ENCODE peak calls at places on chromosomes 4 and X, in ten cellular contexts. A is transverse colon; R is heart right ventricle; G is CD8-positive, alpha-beta T cell; S is endodermal cell; W is lower lobe of right lung; C is colonic mucosa; U is left ventricle myocardium inferior; O is Caco-2; Z is upper lobe of right lung. B is an unnamed sample.

GRCh38 chr4:174398728-174399127 is 115.0 kb downstream of the CEP44 start:
- DNase-seq in A (no peak), R (no peak), G (no peak), S (no peak), W (no peak), C (no peak), U (no peak), O (no peak), Z (no peak), B (no peak)

GRCh38 chrX:112654871-112655270 is 24.9 kb downstream of the LHFPL1 start:
- DNase-seq in A (no peak), R (no peak), G (no peak), S (no peak), W (no peak), C (no peak), U (no peak), O (no peak), Z (no peak), B (no peak)

GRCh38 chrX:2401590-2402360 is 99.0 kb downstream of the DHRSX start:
- DNase-seq in A (no peak), R (peak; percentile 19), G (no peak), S (peak; percentile 79), W (no peak), C (no peak), U (peak; percentile 50), O (no peak), Z (no peak), B (peak; percentile 31)

GRCh38 chr4:72318771-72319170 is 250.2 kb downstream of the ADAMTS3 start:
- DNase-seq in A (no peak), R (no peak), G (no peak), S (no peak), W (no peak), C (no peak), U (no peak), O (no peak), Z (no peak), B (no peak)

GRCh38 chr4:112916868-112917267 is 132.6 kb upstream of the ANK2 start:
- DNase-seq in A (no peak), R (no peak), G (no peak), S (no peak), W (no peak), C (no peak), U (no peak), O (no peak), Z (no peak), B (no peak)

GRCh38 chr4:17468638-17469221 is 43.2 kb downstream of the QDPR start:
- DNase-seq in A (no peak), R (peak; percentile 15), G (no peak), S (peak; percentile 64), W (no peak), C (no peak), U (peak; percentile 20), O (peak; percentile 14), Z (no peak), B (no peak)

GRCh38 chr4:142596121-142596520 is 250.0 kb downstream of the INPP4B start:
- DNase-seq in A (no peak), R (no peak), G (no peak), S (no peak), W (no peak), C (no peak), U (no peak), O (no peak), Z (no peak), B (no peak)

GRCh38 chrX:2226906-2227656 is 273.7 kb downstream of the DHRSX start:
- DNase-seq in A (no peak), R (no peak), G (no peak), S (no peak), W (no peak), C (no peak), U (no peak), O (no peak), Z (no peak), B (no peak)

GRCh38 chrX:103398321-103398937 is 22.1 kb downstream of the BEX3 start:
- DNase-seq in A (no peak), R (no peak), G (no peak), S (no peak), W (no peak), C (no peak), U (no peak), O (peak; percentile 19), Z (no peak), B (no peak)

GRCh38 chr4:77449162-77449561 is 156.5 kb upstream of the CXCL13 start:
- DNase-seq in A (no peak), R (no peak), G (no peak), S (no peak), W (no peak), C (no peak), U (no peak), O (no peak), Z (no peak), B (no peak)

GRCh38 chr4:41241919-41242318 is 14.8 kb upstream of the UCHL1 start:
- DNase-seq in A (no peak), R (no peak), G (no peak), S (no peak), W (no peak), C (no peak), U (no peak), O (no peak), Z (no peak), B (no peak)

GRCh38 chrX:56804867-56805266 is 75.8 kb downstream of the NBDY start:
- DNase-seq in A (no peak), R (no peak), G (no peak), S (peak; percentile 10), W (no peak), C (no peak), U (no peak), O (no peak), Z (no peak), B (no peak)

GRCh38 chr4:47218631-47219030 is 187.3 kb downstream of the GABRB1 start:
- DNase-seq in A (no peak), R (no peak), G (no peak), S (no peak), W (no peak), C (no peak), U (no peak), O (no peak), Z (no peak), B (no peak)

GRCh38 chr4:140673729-140674128 is 82.5 kb downstream of the TBC1D9 start:
- DNase-seq in A (no peak), R (no peak), G (no peak), S (no peak), W (no peak), C (no peak), U (no peak), O (no peak), Z (no peak), B (no peak)

GRCh38 chr4:103008875-103009729 is 10.4 kb downstream of the SLC9B1 start:
- DNase-seq in A (no peak), R (peak; percentile 23), G (no peak), S (no peak), W (no peak), C (peak; percentile 37), U (no peak), O (peak; percentile 58), Z (no peak), B (peak; percentile 51)

GRCh38 chr4:184416913-184417734 is 57.2 kb downstream of the IRF2 start:
- DNase-seq in A (peak; percentile 39), R (no peak), G (peak; percentile 37), S (no peak), W (no peak), C (no peak), U (no peak), O (no peak), Z (no peak), B (no peak)
- H3K4me1 ChIP-seq in A (peaks cover 45% of the 10 kb centered on the region), R (peaks cover 2% of the 10 kb centered on the region), G (peaks cover 33% of the 10 kb centered on the region), S (no peaks in the 10 kb centered on the region), W (peaks cover 60% of the 10 kb centered on the region), C (peaks cover 3% of the 10 kb centered on the region), U (peaks cover 81% of the 10 kb centered on the region), O (no peaks in the 10 kb centered on the region), Z (peaks cover 48% of the 10 kb centered on the region), B (no peaks in the 10 kb centered on the region)

GRCh38 chr4:1156069-1156468 is 16.3 kb downstream of the SPON2 start:
- DNase-seq in A (no peak), R (no peak), G (no peak), S (no peak), W (no peak), C (no peak), U (no peak), O (no peak), Z (no peak), B (no peak)
- H3K4me3 ChIP-seq in A (no peak overlapping the region), R (no peak overlapping the region), G (no peak overlapping the region), S (no peak overlapping the region), W (no peak overlapping the region), C (no peak overlapping the region), U (no peak overlapping the region), O (no peak overlapping the region), Z (no peak overlapping the region), B (no peak overlapping the region)

DNA sequence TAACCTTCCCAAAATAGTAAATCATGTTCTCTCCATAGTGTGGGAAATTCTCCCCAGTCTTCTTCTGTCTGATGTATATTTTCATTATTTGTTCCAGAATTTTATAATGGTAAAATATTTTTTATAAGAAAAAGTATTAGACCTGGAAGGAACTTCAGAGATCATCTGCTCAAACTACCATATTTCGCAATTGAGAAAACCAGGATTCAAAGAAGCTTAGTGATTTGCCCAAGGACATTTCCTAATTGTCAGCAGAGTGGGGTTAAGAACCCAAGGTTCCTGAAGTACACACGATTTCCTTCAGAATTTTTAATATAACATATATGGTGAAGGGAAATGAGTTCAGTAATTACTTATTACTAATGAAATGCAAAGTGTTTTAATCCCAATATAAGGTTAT is 24.1 kb downstream of the OCIAD1 start:
- DNase-seq in A (no peak), R (no peak), G (no peak), S (no peak), W (no peak), C (no peak), U (no peak), O (no peak), Z (no peak), B (no peak)
- TF ChIP-seq CTCF in A (no peak), R (no peak), G (no peak), S (no peak), W (no peak), C (no peak), U (no peak), O (no peak), Z (no peak), B (no peak)

GRCh38 chr4:2388430-2389182 is 29.8 kb downstream of the ZFYVE28 start:
- DNase-seq in A (no peak), R (no peak), G (no peak), S (no peak), W (no peak), C (no peak), U (no peak), O (no peak), Z (no peak), B (no peak)

GRCh38 chr4:2387829-2388228 is 30.6 kb downstream of the ZFYVE28 start:
- DNase-seq in A (no peak), R (no peak), G (no peak), S (no peak), W (no peak), C (no peak), U (no peak), O (no peak), Z (no peak), B (no peak)

GRCh38 chr4:2385450-2386020 is 32.9 kb downstream of the ZFYVE28 start:
- DNase-seq in A (no peak), R (no peak), G (no peak), S (no peak), W (no peak), C (no peak), U (no peak), O (no peak), Z (no peak), B (no peak)

GRCh38 chr4:2386717-2387116 is 31.7 kb downstream of the ZFYVE28 start:
- DNase-seq in A (no peak), R (no peak), G (no peak), S (no peak), W (no peak), C (no peak), U (no peak), O (no peak), Z (no peak), B (no peak)

GRCh38 chr4:2387205-2387604 is 31.2 kb downstream of the ZFYVE28 start:
- DNase-seq in A (no peak), R (no peak), G (no peak), S (no peak), W (no peak), C (no peak), U (no peak), O (no peak), Z (no peak), B (no peak)
- H3K4me1 ChIP-seq in A (peaks cover 5% of the 10 kb centered on the region), R (no peaks in the 10 kb centered on the region), G (no peaks in the 10 kb centered on the region), S (no peaks in the 10 kb centered on the region), W (peaks cover 10% of the 10 kb centered on the region), C (no peaks in the 10 kb centered on the region), U (peaks cover 10% of the 10 kb centered on the region), O (no peaks in the 10 kb centered on the region), Z (peaks cover 10% of the 10 kb centered on the region), B (no peaks in the 10 kb centered on the region)

B was measured in body of pancreas.